ENCODE peak calls at places on chromosomes 7 and 10, in six cellular contexts. H is foreskin fibroblast; Z is astrocyte; O is substantia nigra; U is fibroblast of pulmonary artery; T is stimulated activated CD8-positive, alpha-beta memory T cell treated with anti-CD3 and anti-CD28 coated beads, Interleukin-15, amount 100 ng/mL, for 24 hours. J is an unnamed sample.

GRCh38 chr10:20879136-20879535 is 18.0 kb downstream of the NEBL start:
- DNase-seq in H (peak), Z (no peak), O (no peak), U (no peak), T (no peak), J (no peak)

GRCh38 chr7:115116773-115117715 is 195.2 kb downstream of the MDFIC start:
- DNase-seq in H (no peak), Z (no peak), O (no peak), U (no peak), T (no peak), J (no peak)

GRCh38 chr7:103797647-103798307 is 191.7 kb downstream of the RELN start:
- DNase-seq in H (no peak), Z (no peak), O (no peak), U (no peak), T (no peak), J (no peak)

GRCh38 chr7:128161466-128162125 is 79.5 kb upstream of the LEP start:
- DNase-seq in H (no peak), Z (peak), O (no peak), U (no peak), T (no peak), J (no peak)

GRCh38 chr7:155846936-155847335 is 34.7 kb upstream of the SHH start:
- DNase-seq in H (no peak), Z (no peak), O (no peak), U (no peak), T (no peak), J (no peak)

GRCh38 chr10:8133146-8133545 is 78.7 kb downstream of the GATA3 start:
- DNase-seq in H (no peak), Z (peak), O (no peak), U (no peak), T (no peak), J (no peak)

GRCh38 chr10:58982470-58983239 is 193.8 kb upstream of the PHYHIPL start:
- DNase-seq in H (no peak), Z (no peak), O (no peak), U (peak), T (no peak), J (no peak)

GRCh38 chr10:57513637-57514036 is 754.1 kb downstream of the IPMK start:
- DNase-seq in H (no peak), Z (no peak), O (no peak), U (no peak), T (no peak), J (no peak)

GRCh38 chr7:124775422-124775821 is 9.8 kb upstream of the GPR37 start:
- DNase-seq in H (no peak), Z (no peak), O (no peak), U (no peak), T (no peak), J (no peak)

GRCh38 chr7:36526720-36527548 is 137.3 kb downstream of the ANLN start:
- DNase-seq in H (peak), Z (peak), O (no peak), U (peak), T (no peak), J (peak)

GRCh38 chr10:70053212-70053895 is 708 bp downstream of the MACROH2A2 start:
- DNase-seq in H (peak), Z (no peak), O (no peak), U (no peak), T (no peak), J (no peak)

GRCh38 chr7:104976966-104977636 is 36.9 kb upstream of the KMT2E start:
- DNase-seq in H (peak), Z (no peak), O (no peak), U (no peak), T (no peak), J (no peak)

GRCh38 chr10:30903397-30904138 is 128.1 kb downstream of the ZNF438 start:
- DNase-seq in H (no peak), Z (no peak), O (no peak), U (no peak), T (no peak), J (no peak)

GRCh38 chr10:8158439-8159071 is 104.1 kb downstream of the GATA3 start:
- DNase-seq in H (no peak), Z (peak), O (no peak), U (no peak), T (no peak), J (no peak)

J was measured in HS-27A.